ENCODE peak calls at places on chromosomes 3 and 15, in seven cellular contexts. Z, C, L, J, I, K and R are unnamed samples.

GRCh38 chr3:88059380-88060160 is 515 bp downstream of the ZNF654 start:
- DNase-seq in I (no peak), C (no peak), K (no peak), J (peak), Z (no peak), L (peak), R (no peak)

GRCh38 chr3:126524429-126524988 is 554 bp downstream of the CHST13 start:
- DNase-seq in K (no peak), I (peak), C (no peak), Z (no peak), L (no peak), J (no peak), R (no peak)

GRCh38 chr3:42801784-42802183 is 2.5 kb downstream of the HIGD1A start:
- DNase-seq in J (no peak), Z (no peak), K (no peak), I (no peak), C (no peak), L (no peak), R (no peak)

GRCh38 chr15:60385620-60386552 is 11.9 kb downstream of the ANXA2 start:
- DNase-seq in K (no peak), C (no peak), Z (no peak), L (no peak), I (no peak), J (no peak), R (no peak)

GRCh38 chr3:175346573-175347356 is 487.6 kb downstream of the NAALADL2 start:
- DNase-seq in I (no peak), C (peak), K (no peak), Z (peak), L (no peak), J (peak), R (no peak)

GRCh38 chr3:2706144-2706835 is 403.9 kb downstream of the IL5RA start:
- DNase-seq in Z (no peak), J (no peak), C (no peak), L (no peak), I (no peak), K (no peak), R (no peak)

GRCh38 chr15:38414351-38414750 is 39.6 kb upstream of the FAM98B start:
- DNase-seq in J (peak), L (no peak), K (peak), I (no peak), Z (no peak), C (peak), R (peak)

GRCh38 chr3:134078169-134078821 is 48.6 kb upstream of the SLCO2A1 start:
- DNase-seq in J (no peak), K (no peak), C (no peak), Z (peak), L (no peak), I (no peak), R (no peak)

GRCh38 chr15:44719293-44719999 is 8.1 kb downstream of the B2M start:
- DNase-seq in K (no peak), C (no peak), L (peak), Z (no peak), I (no peak), J (peak), R (no peak)

GRCh38 chr15:94069834-94070233 is 161.5 kb upstream of the MCTP2 start:
- DNase-seq in L (no peak), Z (no peak), J (no peak), K (no peak), I (no peak), C (no peak), R (no peak)

GRCh38 chr3:78101363-78101762 is 1061.5 kb downstream of the ROBO2 start:
- DNase-seq in J (peak), L (no peak), Z (no peak), K (no peak), I (no peak), C (no peak), R (no peak)

GRCh38 chr15:66931768-66932633 is 133.4 kb upstream of the SMAD3 start:
- DNase-seq in L (no peak), I (no peak), Z (no peak), J (peak), C (peak), K (peak), R (no peak)

GRCh38 chr3:70947584-70947983 is 635.1 kb upstream of the MDFIC2 start:
- DNase-seq in C (no peak), I (no peak), J (peak), L (no peak), K (no peak), Z (no peak), R (no peak)

GRCh38 chr3:66495633-66496032 is 5.2 kb downstream of the LRIG1 start:
- DNase-seq in I (no peak), C (no peak), J (no peak), Z (no peak), L (no peak), K (peak), R (no peak)

GRCh38 chr15:27412413-27412812 is 441.4 kb downstream of the GABRG3 start:
- DNase-seq in L (no peak), K (no peak), I (no peak), J (no peak), Z (no peak), C (no peak), R (no peak)

GRCh38 chr3:138195491-138195890 is 8.4 kb downstream of the ARMC8 start:
- DNase-seq in C (no peak), L (no peak), I (no peak), Z (no peak), J (no peak), K (no peak), R (no peak)

GRCh38 chr3:122918576-122919290 is 108.8 kb downstream of the SEMA5B start:
- DNase-seq in J (peak), I (no peak), C (no peak), L (no peak), Z (no peak), K (peak), R (no peak)

GRCh38 chr3:142896996-142897395 is 8.1 kb upstream of the PCOLCE2 start:
- DNase-seq in Z (no peak), J (no peak), L (no peak), C (no peak), I (no peak), K (no peak), R (no peak)

GRCh38 chr3:173785004-173785403 is 387.5 kb downstream of the NLGN1 start:
- DNase-seq in Z (no peak), K (peak), L (no peak), J (no peak), C (no peak), I (no peak), R (no peak)

GRCh38 chr3:180934638-180935037 is 22.2 kb downstream of the FXR1 start:
- DNase-seq in L (no peak), K (no peak), I (no peak), C (no peak), J (peak), Z (no peak), R (no peak)

GRCh38 chr3:68306571-68306970 is 625.8 kb downstream of the TAFA4 start:
- DNase-seq in C (no peak), K (peak), Z (no peak), J (no peak), I (no peak), L (peak), R (peak)

GRCh38 chr3:123344175-123344908 is 104.5 kb downstream of the ADCY5 start:
- DNase-seq in K (peak), L (no peak), J (peak), I (peak), C (no peak), Z (no peak), R (no peak)

GRCh38 chr3:63625161-63625560 is 27.3 kb upstream of the SNTN start:
- DNase-seq in J (peak), Z (no peak), I (no peak), L (no peak), C (peak), K (peak), R (no peak)

GRCh38 chr3:51686512-51687215 is 15.6 kb downstream of the TEX264 start:
- DNase-seq in C (no peak), K (peak), L (peak), Z (peak), J (peak), I (no peak), R (no peak)

GRCh38 chr3:191236635-191237034 is 37.6 kb downstream of the OSTN start:
- DNase-seq in C (peak), K (no peak), L (no peak), Z (no peak), J (peak), I (no peak), R (no peak)

GRCh38 chr15:88115529-88116152 is 140.9 kb downstream of the NTRK3 start:
- DNase-seq in K (peak), J (peak), I (no peak), C (no peak), Z (no peak), L (no peak), R (no peak)

GRCh38 chr3:129077222-129077621 is 16.6 kb downstream of the GP9 start:
- DNase-seq in L (no peak), C (no peak), I (no peak), Z (no peak), K (no peak), J (peak), R (no peak)

GRCh38 chr15:57728436-57728835 is 21.9 kb downstream of the POLR2M start:
- DNase-seq in L (no peak), I (no peak), C (no peak), Z (no peak), K (no peak), J (no peak), R (no peak)

GRCh38 chr3:15375461-15376000 is 43.1 kb upstream of the SH3BP5 start:
- DNase-seq in L (no peak), K (no peak), C (no peak), I (no peak), J (no peak), Z (no peak), R (no peak)

GRCh38 chr3:33791477-33792166 is 6.8 kb upstream of the PDCD6IP start:
- DNase-seq in L (no peak), Z (no peak), K (no peak), C (no peak), I (peak), J (no peak), R (no peak)

GRCh38 chr15:92839696-92840095 is 60.4 kb upstream of the CHD2 start:
- DNase-seq in K (no peak), J (no peak), I (no peak), Z (no peak), L (no peak), C (no peak), R (no peak)

DNA sequence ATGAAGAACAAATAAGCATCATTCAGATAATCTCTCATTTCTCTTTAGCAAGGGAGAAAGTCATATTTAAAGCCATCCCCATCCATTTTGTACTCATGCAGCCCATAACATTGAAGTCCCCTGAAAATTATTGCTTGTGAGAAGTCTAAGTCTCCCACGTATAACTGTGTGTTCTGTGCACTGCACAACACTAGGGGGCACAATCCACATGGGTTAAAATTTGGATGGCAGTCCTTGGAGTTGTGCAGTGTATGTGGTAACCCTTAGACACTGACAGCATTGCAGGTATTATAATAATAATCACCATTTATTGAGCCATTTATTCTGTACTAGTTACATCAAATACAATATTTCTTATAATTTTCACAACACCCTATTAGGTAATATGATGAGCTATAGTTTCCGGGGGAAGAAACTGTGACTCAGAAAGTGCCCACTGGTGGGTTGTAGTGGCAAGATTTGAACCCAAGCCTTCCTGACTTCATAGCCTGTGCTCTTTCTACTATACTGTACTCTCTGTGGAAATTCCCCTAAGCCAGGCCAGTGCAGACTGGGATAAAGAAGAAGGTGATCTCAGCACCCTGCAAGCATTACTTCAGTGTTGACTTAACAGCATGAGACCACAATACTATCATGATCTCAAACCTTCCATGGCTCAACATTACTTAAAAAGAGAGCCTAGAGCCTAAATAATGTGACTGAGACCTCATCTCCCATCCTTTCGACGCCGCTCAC is 15.7 kb downstream of the KCNAB1 start:
- DNase-seq in Z (no peak), I (no peak), J (no peak), C (no peak), K (no peak), L (no peak), R (no peak)
- TF ChIP-seq CTCF in Z (no peak), I (no peak), J (no peak), C (peak), K (peak), L (no peak), R (peak)

GRCh38 chr3:195443391-195443989 is 670 bp upstream of the ACAP2 start:
- DNase-seq in K (no peak), C (no peak), L (no peak), J (no peak), I (no peak), Z (no peak), R (no peak)

GRCh38 chr3:195441051-195441450 is 1.8 kb downstream of the ACAP2 start:
- DNase-seq in C (no peak), K (no peak), L (no peak), I (no peak), Z (no peak), J (no peak), R (no peak)

GRCh38 chr3:195442573-195443390 is at the start of gene ACAP2:
- DNase-seq in L (peak), C (peak), J (peak), Z (peak), I (peak), K (peak), R (peak)

GRCh38 chr3:195441476-195441970 is 1.3 kb downstream of the ACAP2 start:
- DNase-seq in J (no peak), I (no peak), K (no peak), C (no peak), L (no peak), Z (no peak), R (no peak)

GRCh38 chr3:195441971-195442572 is 748 bp downstream of the ACAP2 start:
- DNase-seq in K (peak), C (no peak), I (peak), L (peak), Z (peak), J (peak), R (peak)
- TF ChIP-seq CTCF in K (no peak), C (no peak), I (no peak), L (no peak), Z (no peak), J (no peak), R (no peak)

GRCh38 chr15:100651253-100651652 is 48.9 kb downstream of the ASB7 start:
- DNase-seq in C (no peak), K (no peak), J (peak), L (no peak), I (no peak), Z (no peak), R (no peak)
- TF ChIP-seq CTCF in C (peak), K (no peak), J (no peak), L (no peak), I (no peak), Z (no peak), R (no peak)

GRCh38 chr15:78620021-78620838 is 566 bp downstream of the CHRNA3 start:
- DNase-seq in C (no peak), J (peak), Z (no peak), K (peak), L (no peak), I (no peak), R (peak)
- TF ChIP-seq CTCF in C (peak), J (no peak), Z (no peak), K (peak), L (no peak), I (no peak), R (no peak)

GRCh38 chr15:78264304-78265136 is at the start of gene DNAJA4:
- DNase-seq in I (peak), J (peak), C (no peak), L (peak), Z (peak), K (no peak), R (peak)
- TF ChIP-seq CTCF in I (peak), J (no peak), C (no peak), L (peak), Z (no peak), K (peak), R (no peak)

GRCh38 chr15:101068523-101068960 is 149.4 kb downstream of the LRRK1 start:
- DNase-seq in J (peak), L (no peak), I (no peak), K (no peak), Z (no peak), C (no peak), R (no peak)

GRCh38 chr15:101067660-101068522 is 148.7 kb downstream of the LRRK1 start:
- DNase-seq in J (no peak), I (no peak), K (no peak), C (no peak), L (no peak), Z (no peak), R (no peak)

GRCh38 chr15:101070024-101070423 is 150.9 kb downstream of the LRRK1 start:
- DNase-seq in J (no peak), K (no peak), C (no peak), L (no peak), Z (no peak), I (no peak), R (no peak)

GRCh38 chr15:101070502-101071273 is 151.5 kb downstream of the LRRK1 start:
- DNase-seq in C (peak), I (no peak), K (no peak), L (no peak), J (peak), Z (no peak), R (no peak)

GRCh38 chr15:101068961-101069734 is 150.0 kb downstream of the LRRK1 start:
- DNase-seq in K (peak), J (peak), C (no peak), I (no peak), Z (no peak), L (no peak), R (peak)
- TF ChIP-seq CTCF in K (peak), J (no peak), C (peak), I (no peak), Z (no peak), L (no peak), R (peak)

GRCh38 chr3:53881691-53882593 is at the start of gene ACTR8:
- DNase-seq in K (peak), C (peak), I (peak), Z (peak), L (peak), J (peak), R (peak)
- TF ChIP-seq CTCF in K (no peak), C (peak), I (no peak), Z (no peak), L (no peak), J (peak), R (no peak)

DNA sequence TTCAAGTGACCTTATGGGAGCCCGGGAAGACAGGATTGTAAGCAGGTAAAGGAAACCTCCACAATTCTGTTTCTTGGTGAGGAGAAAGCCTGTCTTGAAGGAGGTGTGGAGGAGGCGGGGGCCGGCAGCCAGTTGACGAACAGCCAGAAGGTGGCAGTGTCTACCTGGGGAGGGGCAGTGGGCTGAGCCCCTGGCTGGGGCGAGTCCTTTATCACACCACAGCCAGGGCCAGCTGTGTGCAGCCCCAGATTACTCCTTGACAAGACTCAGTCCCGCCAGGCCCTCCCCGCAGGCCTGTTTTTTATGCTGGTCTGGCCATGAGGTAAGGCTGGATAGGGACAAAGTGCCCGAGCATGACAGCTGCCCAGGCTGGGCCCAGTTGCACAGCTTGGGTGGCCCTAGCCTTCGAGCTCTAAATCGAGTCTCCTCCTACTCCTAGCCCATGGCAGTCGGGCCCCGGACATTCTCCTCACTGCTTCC is 40.9 kb upstream of the IDH2 start:
- DNase-seq in I (peak), Z (peak), J (peak), C (no peak), K (peak), L (peak), R (peak)
- TF ChIP-seq CTCF in I (peak), Z (peak), J (peak), C (peak), K (peak), L (peak), R (peak)

DNA sequence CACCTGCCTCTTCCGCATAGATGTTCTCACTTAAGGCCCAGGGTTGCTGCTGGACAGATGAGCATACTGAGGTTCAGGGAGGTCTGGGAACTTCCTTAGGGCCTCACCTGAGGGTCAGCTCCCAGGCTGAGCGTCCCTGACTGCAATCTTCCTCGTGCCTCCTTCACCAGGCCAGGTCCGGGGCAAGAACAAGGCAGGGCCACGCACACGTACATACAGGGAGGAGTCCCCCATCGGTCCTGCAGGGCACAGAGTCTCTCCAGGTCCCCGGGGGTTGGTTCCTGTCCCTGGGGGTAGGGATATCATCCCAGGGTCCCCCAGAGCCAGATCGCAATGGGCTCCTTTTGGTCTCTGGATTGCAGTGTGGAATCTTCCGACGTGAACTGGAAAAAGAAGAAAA is 130.1 kb downstream of the LRRK1 start:
- DNase-seq in C (no peak), I (no peak), K (no peak), J (no peak), L (no peak), Z (no peak), R (no peak)
- TF ChIP-seq CTCF in C (no peak), I (no peak), K (no peak), J (no peak), L (no peak), Z (no peak), R (no peak)

GRCh38 chr3:14113964-14114667 is 10.6 kb downstream of the CHCHD4 start:
- DNase-seq in I (no peak), J (no peak), C (no peak), Z (no peak), L (no peak), K (no peak), R (no peak)
- TF ChIP-seq CTCF in I (no peak), J (no peak), C (peak), Z (no peak), L (no peak), K (no peak), R (no peak)